ENCODE peak calls at places on chromosomes 13 and 19, in nine cellular contexts. W is neuronal stem cell; D is BE2C; B is hypothalamus; F is body of pancreas; U is stimulated activated naive CD8-positive, alpha-beta T cell treated with anti-CD3 and anti-CD28 coated beads, Interleukin-15, Interleukin-2, amounts not matched to agents 100 U/mL and 50 U/mL, for 24 hours; C is endothelial cell; Z is GF-D8; K is GOT3. O is an unnamed sample.

GRCh38 chr13:51501592-51502205 is 48.9 kb upstream of the INTS6 start:
- DNase-seq in Z (no peak), W (no peak), K (no peak), U (no peak), F (no peak), D (no peak), C (no peak), B (no peak), O (no peak)

GRCh38 chr19:15332311-15332996 is at the start of gene BRD4:
- DNase-seq in U (peak), F (peak), C (peak), B (peak), K (peak), D (peak), Z (peak), W (peak), O (peak)

GRCh38 chr19:3100331-3100730 is 6.2 kb downstream of the GNA11 start:
- DNase-seq in F (no peak), D (peak), W (no peak), K (no peak), C (no peak), B (no peak), Z (no peak), U (no peak), O (no peak)

GRCh38 chr13:107644136-107644535 is 571.2 kb downstream of the LIG4 start:
- DNase-seq in F (no peak), C (no peak), U (no peak), B (no peak), D (no peak), Z (no peak), W (no peak), K (no peak), O (no peak)

GRCh38 chr19:56119585-56119978 is 1.5 kb downstream of the ZNF787 start:
- DNase-seq in D (peak), F (no peak), C (no peak), K (no peak), B (no peak), Z (no peak), W (no peak), U (no peak), O (no peak)

GRCh38 chr13:30037766-30038165 is 187.3 kb upstream of the UBL3 start:
- DNase-seq in B (no peak), Z (no peak), C (no peak), F (no peak), K (no peak), U (no peak), W (no peak), D (no peak), O (no peak)

GRCh38 chr13:40479196-40479845 is 187.1 kb downstream of the FOXO1 start:
- DNase-seq in D (no peak), C (no peak), F (no peak), U (no peak), B (peak), Z (no peak), W (no peak), K (no peak), O (no peak)

GRCh38 chr19:953501-954271 is 27.9 kb downstream of the ARID3A start:
- DNase-seq in U (no peak), D (peak), Z (no peak), F (no peak), C (no peak), B (no peak), W (no peak), K (no peak), O (peak)

GRCh38 chr19:47186337-47187022 is 44.5 kb downstream of the BBC3 start:
- DNase-seq in F (no peak), K (no peak), Z (no peak), U (peak), B (no peak), C (no peak), W (no peak), D (no peak), O (no peak)